ENCODE peak calls at places on chromosomes 7 and 10, in six cellular contexts. L is cardiac muscle cell, X is mesothelial cell of epicardium, U is GM06990, C is AG04450, T is NB4. D is an unnamed sample.

GRCh38 chr7:6398943-6399342 is 48.8 kb downstream of the DAGLB start:
- DNase-seq in C (no peak), U (no peak), T (no peak), X (peak), L (no peak), D (no peak)

GRCh38 chr10:130924138-130924819 is 387.2 kb downstream of the TCERG1L start:
- DNase-seq in X (peak), L (no peak), U (no peak), T (peak), C (no peak), D (no peak)

GRCh38 chr10:71854031-71854430 is 3.0 kb upstream of the PSAP start:
- DNase-seq in C (no peak), L (peak), X (no peak), T (no peak), U (no peak), D (no peak)

GRCh38 chr10:101064415-101065030 is 2.7 kb downstream of the KAZALD1 start:
- DNase-seq in C (no peak), U (no peak), T (no peak), L (no peak), X (no peak), D (no peak)

GRCh38 chr7:17878621-17879020 is 61.7 kb downstream of the SNX13 start:
- DNase-seq in C (no peak), L (no peak), U (no peak), X (no peak), T (no peak), D (no peak)

GRCh38 chr7:11212816-11213215 is 239.1 kb downstream of the PHF14 start:
- DNase-seq in U (no peak), C (peak), X (no peak), T (no peak), L (peak), D (no peak)

GRCh38 chr10:5195727-5196374 is 786 bp upstream of the AKR1C4 start:
- DNase-seq in X (no peak), C (no peak), T (no peak), U (no peak), L (no peak), D (no peak)

GRCh38 chr7:138285129-138285528 is 174.9 kb upstream of the TRIM24 start:
- DNase-seq in T (no peak), X (no peak), U (no peak), L (no peak), C (no peak), D (no peak)

GRCh38 chr10:11687357-11687771 is 54.8 kb upstream of the ECHDC3 start:
- DNase-seq in X (no peak), L (no peak), U (no peak), C (no peak), T (no peak), D (no peak)

GRCh38 chr10:127228195-127228785 is 31.9 kb upstream of the INSYN2A start:
- DNase-seq in C (no peak), T (peak), L (no peak), X (no peak), U (no peak), D (no peak)

GRCh38 chr7:129611246-129612111 is at the start of gene NRF1:
- DNase-seq in U (peak), C (peak), X (peak), L (peak), T (peak), D (peak)

GRCh38 chr7:95342642-95343252 is 18.4 kb upstream of the PON1 start:
- DNase-seq in U (no peak), X (no peak), T (no peak), L (peak), C (no peak), D (no peak)
- TF ChIP-seq CTCF in U (no peak), X (no peak), T (no peak), L (peak), C (no peak), D (no peak)

GRCh38 chr7:109456116-109456515 is 886.4 kb downstream of the DNAJB9 start:
- DNase-seq in T (peak), C (no peak), U (no peak), X (no peak), L (no peak), D (no peak)
- TF ChIP-seq CTCF in T (no peak), C (no peak), U (no peak), X (no peak), L (no peak), D (no peak)

DNA sequence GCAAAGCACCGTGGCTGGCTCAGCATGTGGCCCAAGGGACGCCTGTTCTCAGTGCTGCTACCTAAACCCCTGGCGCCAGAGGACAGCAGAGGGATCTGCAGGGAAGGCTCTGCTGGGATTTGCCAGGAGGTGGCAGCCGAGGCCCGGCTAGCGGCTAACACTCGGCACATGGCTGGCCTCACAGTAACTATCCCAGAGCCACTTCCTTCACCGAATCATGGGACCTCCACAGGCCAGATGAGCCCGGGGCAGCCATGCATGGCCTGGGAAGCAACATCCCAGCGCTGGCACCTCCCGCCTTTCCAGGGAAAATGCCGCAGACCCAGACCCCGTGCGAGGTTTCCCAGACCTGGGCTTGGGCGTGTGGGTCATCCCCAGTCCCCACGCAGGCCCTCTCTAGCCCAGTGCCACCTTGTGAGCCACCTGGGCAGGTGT is 36.4 kb downstream of the DPYSL4 start:
- DNase-seq in U (peak), T (peak), L (peak), X (peak), C (peak), D (peak)
- TF ChIP-seq CTCF in U (peak), T (peak), L (peak), X (peak), C (peak), D (peak)

GRCh38 chr7:87506243-87507180 is 31.0 kb upstream of the ABCB4 start:
- DNase-seq in T (peak), U (no peak), C (peak), X (no peak), L (peak), D (no peak)
- TF ChIP-seq CTCF in T (no peak), U (peak), C (peak), X (peak), L (no peak), D (peak)

DNA sequence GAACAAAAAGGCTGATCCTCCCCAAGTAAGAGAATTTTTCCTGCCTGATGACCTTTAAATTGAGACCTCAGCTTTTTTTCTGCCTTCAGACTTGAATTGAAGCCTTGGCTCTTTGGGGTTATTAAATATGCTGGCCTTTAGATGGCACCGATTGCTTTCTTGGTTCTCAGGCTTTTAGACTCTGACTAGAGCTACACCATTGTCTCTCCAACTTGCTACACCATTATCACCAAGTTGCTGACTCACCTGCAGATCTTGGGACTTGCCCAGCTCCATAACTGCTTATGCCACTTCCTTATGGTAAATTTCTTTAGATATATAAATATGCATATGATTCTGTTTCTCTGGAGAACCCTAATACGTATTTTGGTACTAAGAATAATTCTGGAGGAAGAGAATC is 3.1 kb upstream of the ABCA13 start:
- DNase-seq in L (peak), U (no peak), X (no peak), C (no peak), T (peak), D (no peak)
- TF ChIP-seq CTCF in L (no peak), U (no peak), X (no peak), C (peak), T (peak), D (no peak)

GRCh38 chr7:65554-65953 is 126.8 kb upstream of the FAM20C start:
- DNase-seq in L (peak), C (no peak), U (no peak), X (no peak), T (no peak), D (no peak)

GRCh38 chr7:63521-64021 is 128.8 kb upstream of the FAM20C start:
- DNase-seq in L (no peak), U (no peak), T (peak), C (no peak), X (no peak), D (no peak)

GRCh38 chr7:64799-65430 is 127.5 kb upstream of the FAM20C start:
- DNase-seq in T (peak), L (no peak), X (no peak), C (no peak), U (no peak), D (no peak)

GRCh38 chr7:63117-63480 is 129.3 kb upstream of the FAM20C start:
- DNase-seq in X (peak), L (no peak), T (no peak), C (no peak), U (no peak), D (no peak)

DNA sequence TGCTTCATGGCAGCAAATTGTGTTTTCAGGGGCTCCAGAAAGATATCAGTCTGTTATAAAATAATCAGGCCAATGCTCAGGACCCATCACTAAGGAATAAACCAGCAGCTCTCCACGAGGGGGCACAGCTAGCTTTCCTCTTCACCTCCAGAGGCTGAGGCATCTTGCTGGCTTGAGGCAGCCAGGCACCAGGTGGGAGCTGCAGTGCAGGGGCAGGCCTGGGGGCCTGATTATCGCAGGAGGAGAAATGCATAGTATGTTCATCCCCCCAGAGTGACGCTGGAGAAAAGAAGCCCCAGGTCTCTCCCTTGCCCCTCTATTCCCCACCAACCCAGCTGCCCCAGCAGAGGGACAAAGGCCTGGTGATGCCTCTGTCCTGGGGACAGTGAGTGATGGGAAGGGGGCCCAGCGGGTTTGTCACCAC is 128.3 kb upstream of the FAM20C start:
- DNase-seq in U (no peak), T (peak), C (peak), L (peak), X (peak), D (no peak)
- TF ChIP-seq CTCF in U (peak), T (peak), C (peak), L (peak), X (peak), D (peak)

DNA sequence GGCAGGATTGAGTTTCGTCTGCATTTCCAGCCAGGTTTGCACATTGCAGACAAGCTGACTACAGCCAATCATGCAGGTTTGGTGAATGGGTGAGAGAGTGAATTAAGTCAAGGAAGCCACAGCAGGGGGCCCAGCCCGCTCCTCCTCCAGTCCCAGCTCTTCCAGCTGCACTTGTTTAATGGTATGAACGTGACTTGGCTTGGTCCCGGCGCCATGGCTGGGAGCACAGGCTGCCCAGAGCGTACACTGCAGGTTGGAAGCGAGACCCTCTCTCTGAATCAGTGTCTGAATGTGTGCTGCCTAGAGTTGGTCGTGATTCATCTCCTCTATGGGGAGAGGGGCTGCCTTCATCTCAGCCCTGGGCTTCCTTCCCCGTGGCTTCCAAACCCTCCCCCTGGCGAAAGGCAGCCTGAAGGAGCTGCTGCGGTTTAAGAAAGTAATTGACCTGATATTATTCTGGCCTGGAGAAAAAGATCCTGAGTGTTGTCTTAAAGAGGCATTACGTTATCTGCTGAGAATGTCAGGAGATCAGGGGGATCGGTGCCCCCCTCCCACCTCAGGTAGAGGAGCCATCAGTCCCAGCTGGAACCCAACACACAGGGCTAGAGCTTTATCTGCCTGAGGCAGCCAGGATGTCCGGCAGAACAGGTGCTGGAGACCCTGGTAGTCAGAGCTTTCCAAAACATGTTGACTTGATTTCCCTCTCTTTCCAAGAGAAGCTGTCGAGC is 132.1 kb downstream of the COL26A1 start:
- DNase-seq in T (no peak), C (no peak), X (no peak), U (no peak), L (no peak), D (no peak)
- TF ChIP-seq CTCF in T (no peak), C (no peak), X (no peak), U (no peak), L (no peak), D (no peak)

D was measured in GM13977.